ENCODE peak calls at places on chromosomes 3 and 15, in ten cellular contexts. One of them, this sample, is unnamed. For H3K4me1, the result is how much of the 10 kb centered on the place peaks cover.

GRCh38 chr3:186529204-186529999 is 14.8 kb downstream of the CRYGS start:
- DNase-seq in breast epithelium: no peak
- DNase-seq in tibial artery: no peak
- DNase-seq in H9: no peak
- DNase-seq in left ventricle myocardium inferior: no peak
- DNase-seq in body of pancreas: no peak
- DNase-seq in ascending aorta: no peak
- DNase-seq in tibial nerve: no peak
- DNase-seq in OCI-LY7: peak
- DNase-seq in psoas muscle: no peak
- DNase-seq in this sample: no peak

GRCh38 chr3:59816312-59816711 is 766.5 kb upstream of the CFAP20DC start:
- DNase-seq in breast epithelium: no peak
- DNase-seq in OCI-LY7: no peak
- DNase-seq in left ventricle myocardium inferior: no peak
- DNase-seq in tibial nerve: no peak
- DNase-seq in tibial artery: no peak
- DNase-seq in H9: no peak
- DNase-seq in ascending aorta: no peak
- DNase-seq in psoas muscle: no peak
- DNase-seq in body of pancreas: no peak
- DNase-seq in this sample: peak

GRCh38 chr15:96838088-96838487 is 507.6 kb downstream of the NR2F2 start:
- DNase-seq in OCI-LY7: no peak
- DNase-seq in ascending aorta: no peak
- DNase-seq in tibial artery: no peak
- DNase-seq in psoas muscle: no peak
- DNase-seq in left ventricle myocardium inferior: no peak
- DNase-seq in breast epithelium: no peak
- DNase-seq in tibial nerve: no peak
- DNase-seq in H9: no peak
- DNase-seq in body of pancreas: no peak
- DNase-seq in this sample: no peak

GRCh38 chr15:71329509-71330260 is 214.4 kb downstream of the THSD4 start:
- DNase-seq in left ventricle myocardium inferior: no peak
- DNase-seq in breast epithelium: no peak
- DNase-seq in H9: no peak
- DNase-seq in psoas muscle: peak
- DNase-seq in tibial nerve: peak
- DNase-seq in tibial artery: no peak
- DNase-seq in OCI-LY7: no peak
- DNase-seq in ascending aorta: peak
- DNase-seq in body of pancreas: no peak
- DNase-seq in this sample: peak

GRCh38 chr15:85407421-85408269 is 27.2 kb downstream of the AKAP13 start:
- DNase-seq in ascending aorta: peak
- DNase-seq in tibial artery: no peak
- DNase-seq in tibial nerve: no peak
- DNase-seq in H9: no peak
- DNase-seq in left ventricle myocardium inferior: no peak
- DNase-seq in psoas muscle: no peak
- DNase-seq in body of pancreas: peak
- DNase-seq in breast epithelium: no peak
- DNase-seq in OCI-LY7: no peak
- DNase-seq in this sample: peak

GRCh38 chr3:134453631-134454030 is 32.2 kb downstream of the ANAPC13 start:
- DNase-seq in left ventricle myocardium inferior: no peak
- DNase-seq in H9: peak
- DNase-seq in tibial artery: no peak
- DNase-seq in psoas muscle: no peak
- DNase-seq in OCI-LY7: no peak
- DNase-seq in breast epithelium: no peak
- DNase-seq in ascending aorta: no peak
- DNase-seq in tibial nerve: peak
- DNase-seq in body of pancreas: no peak
- DNase-seq in this sample: no peak

GRCh38 chr15:67178569-67179210 is 75.8 kb downstream of the AAGAB start:
- DNase-seq in tibial artery: peak
- DNase-seq in body of pancreas: no peak
- DNase-seq in ascending aorta: no peak
- DNase-seq in left ventricle myocardium inferior: no peak
- DNase-seq in psoas muscle: no peak
- DNase-seq in OCI-LY7: no peak
- DNase-seq in breast epithelium: no peak
- DNase-seq in tibial nerve: no peak
- DNase-seq in H9: no peak
- DNase-seq in this sample: peak

GRCh38 chr3:140386357-140387100 is 291.3 kb upstream of the TRIM42 start:
- DNase-seq in tibial artery: no peak
- DNase-seq in OCI-LY7: no peak
- DNase-seq in breast epithelium: no peak
- DNase-seq in body of pancreas: peak
- DNase-seq in ascending aorta: no peak
- DNase-seq in left ventricle myocardium inferior: no peak
- DNase-seq in psoas muscle: no peak
- DNase-seq in tibial nerve: no peak
- DNase-seq in H9: no peak
- DNase-seq in this sample: no peak

GRCh38 chr3:179174316-179174715 is 26.2 kb downstream of the PIK3CA start:
- DNase-seq in ascending aorta: no peak
- DNase-seq in OCI-LY7: peak
- DNase-seq in breast epithelium: no peak
- DNase-seq in H9: no peak
- DNase-seq in psoas muscle: no peak
- DNase-seq in tibial nerve: no peak
- DNase-seq in left ventricle myocardium inferior: no peak
- DNase-seq in body of pancreas: no peak
- DNase-seq in tibial artery: no peak
- DNase-seq in this sample: no peak

GRCh38 chr15:51939216-51939615 is 32.4 kb downstream of the LEO1 start:
- DNase-seq in tibial artery: no peak
- DNase-seq in tibial nerve: no peak
- DNase-seq in ascending aorta: no peak
- DNase-seq in breast epithelium: no peak
- DNase-seq in OCI-LY7: no peak
- DNase-seq in left ventricle myocardium inferior: no peak
- DNase-seq in psoas muscle: no peak
- DNase-seq in body of pancreas: no peak
- DNase-seq in H9: no peak
- DNase-seq in this sample: no peak

GRCh38 chr15:74243431-74243830 is 7.3 kb downstream of the CCDC33 start:
- DNase-seq in left ventricle myocardium inferior: no peak
- DNase-seq in body of pancreas: no peak
- DNase-seq in tibial nerve: no peak
- DNase-seq in tibial artery: no peak
- DNase-seq in OCI-LY7: no peak
- DNase-seq in psoas muscle: no peak
- DNase-seq in breast epithelium: no peak
- DNase-seq in H9: no peak
- DNase-seq in ascending aorta: no peak
- DNase-seq in this sample: no peak
- H3K4me1 ChIP-seq in left ventricle myocardium inferior: half or more
- H3K4me1 ChIP-seq in body of pancreas: under half
- H3K4me1 ChIP-seq in tibial nerve: under half
- H3K4me1 ChIP-seq in tibial artery: half or more
- H3K4me1 ChIP-seq in OCI-LY7: under half
- H3K4me1 ChIP-seq in psoas muscle: under half
- H3K4me1 ChIP-seq in breast epithelium: under half
- H3K4me1 ChIP-seq in H9: under half
- H3K4me1 ChIP-seq in ascending aorta: under half
- H3K4me1 ChIP-seq in this sample: under half

GRCh38 chr3:57397175-57398026 is 104.9 kb upstream of the ASB14 start:
- DNase-seq in tibial nerve: peak
- DNase-seq in breast epithelium: peak
- DNase-seq in psoas muscle: no peak
- DNase-seq in OCI-LY7: peak
- DNase-seq in H9: peak
- DNase-seq in body of pancreas: peak
- DNase-seq in left ventricle myocardium inferior: no peak
- DNase-seq in ascending aorta: no peak
- DNase-seq in tibial artery: no peak
- DNase-seq in this sample: peak
- H3K27ac ChIP-seq in tibial nerve: no peak
- H3K27ac ChIP-seq in breast epithelium: no peak
- H3K27ac ChIP-seq in psoas muscle: no peak
- H3K27ac ChIP-seq in OCI-LY7: no peak
- H3K27ac ChIP-seq in H9: no peak
- H3K27ac ChIP-seq in body of pancreas: no peak
- H3K27ac ChIP-seq in left ventricle myocardium inferior: no peak
- H3K27ac ChIP-seq in ascending aorta: no peak
- H3K27ac ChIP-seq in tibial artery: no peak
- H3K27ac ChIP-seq in this sample: no peak

DNA sequence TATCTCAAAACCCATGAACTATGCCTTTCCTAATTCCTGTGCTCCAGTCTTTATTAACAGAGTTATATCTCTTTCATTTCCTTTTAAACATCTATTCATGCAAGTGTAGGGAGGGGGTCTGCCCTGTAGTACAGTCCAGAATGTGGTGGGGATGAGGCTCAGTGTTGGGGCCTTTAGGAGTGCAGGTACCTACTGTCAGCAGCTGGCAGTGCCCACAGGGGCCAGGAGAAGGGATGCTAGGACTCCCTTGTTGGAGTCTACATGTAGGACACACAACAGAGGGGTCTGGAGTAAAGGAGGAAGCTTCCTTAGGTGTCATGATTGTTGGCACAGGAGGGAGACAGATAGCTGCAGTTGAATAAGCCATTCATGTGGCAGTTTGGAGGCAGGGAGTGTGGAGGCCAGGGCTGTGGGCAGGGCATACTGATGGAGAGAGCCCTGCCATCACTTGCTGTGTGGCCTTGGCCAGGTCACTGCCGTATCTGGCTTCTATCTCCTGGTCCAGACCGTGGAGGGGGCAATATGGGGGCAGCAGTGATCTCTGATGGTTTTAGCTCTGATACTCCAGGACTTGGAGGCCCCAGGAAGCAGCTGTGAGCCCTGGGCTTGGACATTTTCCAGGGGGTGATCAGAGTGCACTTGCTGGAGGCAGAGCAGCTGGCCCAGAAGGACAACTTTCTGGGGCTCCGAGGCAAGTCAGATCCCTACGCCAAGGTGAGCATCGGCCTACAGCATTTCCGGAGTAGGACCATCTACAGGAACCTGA is 29.5 kb downstream of the ESYT3 start:
- DNase-seq in OCI-LY7: no peak
- DNase-seq in H9: no peak
- DNase-seq in body of pancreas: peak
- DNase-seq in tibial artery: no peak
- DNase-seq in breast epithelium: no peak
- DNase-seq in ascending aorta: no peak
- DNase-seq in psoas muscle: peak
- DNase-seq in tibial nerve: no peak
- DNase-seq in left ventricle myocardium inferior: no peak
- DNase-seq in this sample: no peak
- TF ChIP-seq CTCF in OCI-LY7: no peak
- TF ChIP-seq CTCF in H9: no peak
- TF ChIP-seq CTCF in body of pancreas: no peak
- TF ChIP-seq CTCF in tibial artery: no peak
- TF ChIP-seq CTCF in breast epithelium: no peak
- TF ChIP-seq CTCF in ascending aorta: no peak
- TF ChIP-seq CTCF in psoas muscle: no peak
- TF ChIP-seq CTCF in tibial nerve: no peak
- TF ChIP-seq CTCF in left ventricle myocardium inferior: no peak
- TF ChIP-seq CTCF in this sample: no peak

DNA sequence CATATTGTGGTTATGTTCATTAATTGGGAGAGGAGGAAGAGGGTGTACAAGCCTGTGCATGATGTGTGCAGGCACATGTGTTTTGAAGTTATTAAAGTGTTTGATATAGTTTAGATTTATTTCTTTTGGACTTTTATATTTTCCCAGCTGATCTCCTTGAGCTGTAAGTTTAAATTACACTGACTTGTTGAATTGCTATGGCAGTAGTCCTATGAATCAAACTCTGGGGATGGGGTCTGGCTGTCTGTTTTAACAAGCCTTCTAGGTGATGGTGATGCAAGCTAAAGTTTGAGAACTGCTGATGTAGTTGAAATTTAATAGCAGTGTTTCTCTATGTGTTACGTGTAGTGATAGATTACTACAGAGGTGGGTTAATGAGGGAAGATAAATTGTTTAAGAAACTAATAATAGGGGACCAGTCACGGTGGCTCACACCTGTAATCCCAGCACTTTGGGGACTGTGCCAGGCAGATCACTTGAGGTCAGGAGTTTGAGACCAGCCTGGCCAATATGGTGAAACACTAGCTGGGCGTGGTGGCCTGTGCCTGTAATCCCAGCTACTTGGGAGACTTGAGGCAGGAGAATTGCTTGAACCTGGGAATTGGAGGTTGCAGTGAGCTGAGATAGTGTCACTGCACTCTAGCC is 7.0 kb downstream of the ARIH1 start:
- DNase-seq in breast epithelium: no peak
- DNase-seq in tibial nerve: no peak
- DNase-seq in OCI-LY7: no peak
- DNase-seq in body of pancreas: no peak
- DNase-seq in H9: no peak
- DNase-seq in tibial artery: no peak
- DNase-seq in psoas muscle: peak
- DNase-seq in ascending aorta: no peak
- DNase-seq in left ventricle myocardium inferior: no peak
- DNase-seq in this sample: no peak
- H3K4me1 ChIP-seq in breast epithelium: under half
- H3K4me1 ChIP-seq in tibial nerve: half or more
- H3K4me1 ChIP-seq in OCI-LY7: under half
- H3K4me1 ChIP-seq in body of pancreas: half or more
- H3K4me1 ChIP-seq in H9: under half
- H3K4me1 ChIP-seq in tibial artery: half or more
- H3K4me1 ChIP-seq in psoas muscle: half or more
- H3K4me1 ChIP-seq in ascending aorta: half or more
- H3K4me1 ChIP-seq in left ventricle myocardium inferior: half or more
- H3K4me1 ChIP-seq in this sample: under half

GRCh38 chr3:15634671-15635661 is 33.4 kb downstream of the BTD start:
- DNase-seq in tibial nerve: no peak
- DNase-seq in psoas muscle: peak
- DNase-seq in OCI-LY7: no peak
- DNase-seq in left ventricle myocardium inferior: no peak
- DNase-seq in breast epithelium: no peak
- DNase-seq in body of pancreas: no peak
- DNase-seq in H9: no peak
- DNase-seq in tibial artery: no peak
- DNase-seq in ascending aorta: no peak
- DNase-seq in this sample: no peak

GRCh38 chr3:15632212-15632580 is 30.7 kb downstream of the BTD start:
- DNase-seq in breast epithelium: no peak
- DNase-seq in OCI-LY7: no peak
- DNase-seq in psoas muscle: no peak
- DNase-seq in tibial nerve: no peak
- DNase-seq in body of pancreas: no peak
- DNase-seq in tibial artery: no peak
- DNase-seq in left ventricle myocardium inferior: no peak
- DNase-seq in ascending aorta: no peak
- DNase-seq in H9: no peak
- DNase-seq in this sample: no peak

GRCh38 chr3:15633159-15633558 is 31.6 kb downstream of the BTD start:
- DNase-seq in tibial nerve: no peak
- DNase-seq in psoas muscle: no peak
- DNase-seq in tibial artery: no peak
- DNase-seq in left ventricle myocardium inferior: no peak
- DNase-seq in OCI-LY7: no peak
- DNase-seq in breast epithelium: no peak
- DNase-seq in H9: no peak
- DNase-seq in ascending aorta: no peak
- DNase-seq in body of pancreas: no peak
- DNase-seq in this sample: no peak

GRCh38 chr3:15636028-15636709 is 34.6 kb downstream of the BTD start:
- DNase-seq in H9: no peak
- DNase-seq in psoas muscle: no peak
- DNase-seq in left ventricle myocardium inferior: no peak
- DNase-seq in OCI-LY7: peak
- DNase-seq in body of pancreas: no peak
- DNase-seq in tibial artery: no peak
- DNase-seq in breast epithelium: no peak
- DNase-seq in ascending aorta: no peak
- DNase-seq in tibial nerve: peak
- DNase-seq in this sample: peak

GRCh38 chr3:15633766-15634588 is 32.4 kb downstream of the BTD start:
- DNase-seq in tibial artery: no peak
- DNase-seq in OCI-LY7: no peak
- DNase-seq in psoas muscle: no peak
- DNase-seq in body of pancreas: no peak
- DNase-seq in left ventricle myocardium inferior: no peak
- DNase-seq in breast epithelium: peak
- DNase-seq in ascending aorta: no peak
- DNase-seq in tibial nerve: no peak
- DNase-seq in H9: no peak
- DNase-seq in this sample: no peak
- H3K27ac ChIP-seq in tibial artery: peak
- H3K27ac ChIP-seq in OCI-LY7: no peak
- H3K27ac ChIP-seq in psoas muscle: peak
- H3K27ac ChIP-seq in body of pancreas: no peak
- H3K27ac ChIP-seq in left ventricle myocardium inferior: peak
- H3K27ac ChIP-seq in breast epithelium: peak
- H3K27ac ChIP-seq in ascending aorta: peak
- H3K27ac ChIP-seq in tibial nerve: peak
- H3K27ac ChIP-seq in H9: no peak
- H3K27ac ChIP-seq in this sample: no peak

This sample was measured in foreskin keratinocyte.